ENCODE peak calls at places on chromosomes 4 and X, in seven cellular contexts. D, H, R, P, S, X and C are unnamed samples.
A peak's percentile ranks its signal among the peaks of the same experiment; 100 is the strongest.

GRCh38 chr4:150510176-150510875 is 71.6 kb upstream of the MAB21L2 start:
- DNase-seq in D (no peak), H (no peak), R (no peak), P (peak; percentile 66), S (peak; percentile 88), X (peak; percentile 6), C (no peak)

GRCh38 chr4:152468408-152468807 is 67.5 kb downstream of the FBXW7 start:
- DNase-seq in D (no peak), H (no peak), R (no peak), P (no peak), S (peak; percentile 46), X (no peak), C (no peak)

GRCh38 chr4:42655248-42655647 is 1.7 kb downstream of the ATP8A1 start:
- DNase-seq in D (no peak), H (no peak), R (no peak), P (no peak), S (no peak), X (no peak), C (no peak)

GRCh38 chr4:184444953-184445309 is 29.4 kb downstream of the IRF2 start:
- DNase-seq in D (no peak), H (no peak), R (peak; percentile 27), P (no peak), S (no peak), X (no peak), C (no peak)

GRCh38 chr4:152316969-152317368 is 218.9 kb downstream of the FBXW7 start:
- DNase-seq in D (no peak), H (no peak), R (no peak), P (no peak), S (peak; percentile 4), X (no peak), C (no peak)

GRCh38 chrX:378443-378842 is 8.3 kb downstream of the PPP2R3B start:
- DNase-seq in D (no peak), H (no peak), R (no peak), P (no peak), S (no peak), X (no peak), C (no peak)

GRCh38 chr4:1211951-1212545 is 36.9 kb downstream of the CTBP1 start:
- DNase-seq in D (no peak), H (no peak), R (no peak), P (no peak), S (no peak), X (no peak), C (no peak)

GRCh38 chr4:74206088-74206826 is 48.3 kb downstream of the MTHFD2L start:
- DNase-seq in D (no peak), H (no peak), R (no peak), P (peak; percentile 47), S (peak; percentile 71), X (peak; percentile 30), C (no peak)

GRCh38 chrX:102606115-102606514 is 6.8 kb downstream of the ARMCX5 start:
- DNase-seq in D (no peak), H (no peak), R (no peak), P (no peak), S (no peak), X (no peak), C (no peak)

GRCh38 chrX:131747173-131747572 is 203.3 kb downstream of the OR13H1 start:
- DNase-seq in D (no peak), H (no peak), R (no peak), P (no peak), S (no peak), X (no peak), C (no peak)

GRCh38 chr4:88275516-88275915 is 8.8 kb downstream of the PPM1K start:
- DNase-seq in D (no peak), H (no peak), R (no peak), P (peak; percentile 19), S (no peak), X (no peak), C (no peak)